ENCODE peak calls at places on chromosomes 16 and 17, in four cellular contexts. Q, T, V and J are unnamed samples.

GRCh38 chr16:30896203-30896889 is at the start of gene CTF1:
- DNase-seq in Q (no peak), V (peak), T (no peak), J (no peak)

GRCh38 chr16:85569615-85570212 is 43.4 kb upstream of the GSE1 start:
- DNase-seq in V (no peak), Q (no peak), T (no peak), J (no peak)

GRCh38 chr16:50500171-50500874 is 47.9 kb upstream of the NKD1 start:
- DNase-seq in T (no peak), Q (no peak), V (no peak), J (no peak)

GRCh38 chr17:4536259-4536741 is 18.9 kb downstream of the MYBBP1A start:
- DNase-seq in T (no peak), V (peak), Q (no peak), J (no peak)

GRCh38 chr17:76688165-76688622 is 22.6 kb downstream of the MXRA7 start:
- DNase-seq in T (no peak), V (no peak), Q (no peak), J (no peak)

GRCh38 chr17:76585649-76586593 is at the start of gene ST6GALNAC2:
- DNase-seq in V (peak), Q (peak), T (no peak), J (no peak)

GRCh38 chr16:76946879-76947278 is 244.1 kb upstream of the MON1B start:
- DNase-seq in T (peak), Q (no peak), V (no peak), J (no peak)

GRCh38 chr16:6204941-6205340 is 1107.3 kb upstream of the EEF2KMT start:
- DNase-seq in Q (no peak), V (no peak), T (no peak), J (no peak)

GRCh38 chr16:66604376-66605176 is at the start of gene CMTM3:
- DNase-seq in V (peak), T (no peak), Q (peak), J (no peak)

GRCh38 chr16:59259074-59259963 is 525.2 kb upstream of the GOT2 start:
- DNase-seq in Q (no peak), T (no peak), V (no peak), J (no peak)

GRCh38 chr17:3964203-3965122 is at the start of gene ATP2A3:
- DNase-seq in Q (peak), V (no peak), T (no peak), J (no peak)

GRCh38 chr16:27779719-27780161 is 229.8 kb downstream of the KATNIP start:
- DNase-seq in T (no peak), V (peak), Q (no peak), J (no peak)

GRCh38 chr17:6384481-6384880 is 50.4 kb downstream of the AIPL1 start:
- DNase-seq in T (no peak), Q (no peak), V (no peak), J (no peak)

GRCh38 chr16:720990-721764 is at the start of gene ANTKMT:
- DNase-seq in Q (peak), V (peak), T (peak), J (no peak)

GRCh38 chr17:59827721-59828477 is 64.8 kb downstream of the TUBD1 start:
- DNase-seq in Q (no peak), T (no peak), V (no peak), J (no peak)

GRCh38 chr16:31131416-31131815 is 4.1 kb downstream of the PRSS8 start:
- DNase-seq in T (no peak), Q (no peak), V (no peak), J (no peak)